ENCODE peak calls at places on chromosomes 3 and 15, in seven cellular contexts. One of them, this sample, is unnamed.

GRCh38 chr3:23244642-23245041 is 41.5 kb downstream of the UBE2E2 start:
- DNase-seq in pancreas: no peak
- DNase-seq in GM12864: no peak
- DNase-seq in upper lobe of right lung: no peak
- DNase-seq in cardiac fibroblast: no peak
- DNase-seq in GM23338: no peak
- DNase-seq in stomach: no peak
- DNase-seq in this sample: no peak

GRCh38 chr15:45186771-45187577 is 792 bp downstream of the SHF start:
- DNase-seq in pancreas: no peak
- DNase-seq in GM12864: no peak
- DNase-seq in stomach: no peak
- DNase-seq in cardiac fibroblast: no peak
- DNase-seq in GM23338: peak; percentile 74
- DNase-seq in upper lobe of right lung: no peak
- DNase-seq in this sample: no peak

GRCh38 chr3:99111235-99111634 is 209.7 kb upstream of the DCBLD2 start:
- DNase-seq in cardiac fibroblast: no peak
- DNase-seq in upper lobe of right lung: no peak
- DNase-seq in pancreas: no peak
- DNase-seq in stomach: no peak
- DNase-seq in GM12864: no peak
- DNase-seq in GM23338: no peak
- DNase-seq in this sample: no peak

GRCh38 chr3:33807190-33807589 is 8.8 kb downstream of the PDCD6IP start:
- DNase-seq in stomach: peak; percentile 64
- DNase-seq in cardiac fibroblast: peak; percentile 11
- DNase-seq in upper lobe of right lung: no peak
- DNase-seq in pancreas: peak; percentile 34
- DNase-seq in GM12864: no peak
- DNase-seq in GM23338: no peak
- DNase-seq in this sample: no peak

GRCh38 chr3:152658977-152659376 is 176.0 kb upstream of the P2RY1 start:
- DNase-seq in pancreas: no peak
- DNase-seq in upper lobe of right lung: no peak
- DNase-seq in GM12864: no peak
- DNase-seq in GM23338: peak; percentile 30
- DNase-seq in cardiac fibroblast: no peak
- DNase-seq in stomach: no peak
- DNase-seq in this sample: no peak

GRCh38 chr3:152270145-152270870 is 1.6 kb downstream of the MBNL1 start:
- DNase-seq in upper lobe of right lung: no peak
- DNase-seq in cardiac fibroblast: no peak
- DNase-seq in GM23338: no peak
- DNase-seq in GM12864: no peak
- DNase-seq in stomach: no peak
- DNase-seq in pancreas: no peak
- DNase-seq in this sample: no peak

GRCh38 chr3:131645638-131646037 is 142.9 kb upstream of the MRPL3 start:
- DNase-seq in upper lobe of right lung: no peak
- DNase-seq in cardiac fibroblast: no peak
- DNase-seq in stomach: no peak
- DNase-seq in pancreas: no peak
- DNase-seq in GM12864: no peak
- DNase-seq in GM23338: no peak
- DNase-seq in this sample: no peak

GRCh38 chr15:63490345-63491034 is 13.9 kb upstream of the USP3 start:
- DNase-seq in cardiac fibroblast: no peak
- DNase-seq in stomach: no peak
- DNase-seq in GM12864: no peak
- DNase-seq in pancreas: no peak
- DNase-seq in GM23338: no peak
- DNase-seq in upper lobe of right lung: no peak
- DNase-seq in this sample: no peak

GRCh38 chr3:187465503-187465902 is 97.3 kb downstream of the RTP4 start:
- DNase-seq in GM23338: peak; percentile 71
- DNase-seq in upper lobe of right lung: no peak
- DNase-seq in cardiac fibroblast: no peak
- DNase-seq in pancreas: no peak
- DNase-seq in stomach: no peak
- DNase-seq in GM12864: no peak
- DNase-seq in this sample: no peak

GRCh38 chr3:115833074-115833473 is 209.8 kb downstream of the GAP43 start:
- DNase-seq in GM23338: no peak
- DNase-seq in stomach: no peak
- DNase-seq in cardiac fibroblast: peak; percentile 31
- DNase-seq in GM12864: no peak
- DNase-seq in pancreas: no peak
- DNase-seq in upper lobe of right lung: no peak
- DNase-seq in this sample: no peak

GRCh38 chr3:134752761-134753461 is 42.1 kb upstream of the EPHB1 start:
- DNase-seq in GM23338: no peak
- DNase-seq in cardiac fibroblast: no peak
- DNase-seq in pancreas: no peak
- DNase-seq in upper lobe of right lung: no peak
- DNase-seq in GM12864: no peak
- DNase-seq in stomach: no peak
- DNase-seq in this sample: no peak

GRCh38 chr15:61661791-61662190 is 398.5 kb downstream of the VPS13C start:
- DNase-seq in GM12864: no peak
- DNase-seq in pancreas: no peak
- DNase-seq in upper lobe of right lung: no peak
- DNase-seq in stomach: no peak
- DNase-seq in cardiac fibroblast: no peak
- DNase-seq in GM23338: no peak
- DNase-seq in this sample: peak; percentile 10

GRCh38 chr3:100129944-100130343 is 15.6 kb upstream of the FILIP1L start:
- DNase-seq in pancreas: no peak
- DNase-seq in GM12864: no peak
- DNase-seq in upper lobe of right lung: no peak
- DNase-seq in cardiac fibroblast: no peak
- DNase-seq in stomach: no peak
- DNase-seq in GM23338: no peak
- DNase-seq in this sample: no peak

GRCh38 chr15:75723171-75723846 is 10.7 kb upstream of the CSPG4 start:
- DNase-seq in pancreas: no peak
- DNase-seq in GM12864: no peak
- DNase-seq in GM23338: no peak
- DNase-seq in stomach: no peak
- DNase-seq in cardiac fibroblast: no peak
- DNase-seq in upper lobe of right lung: no peak
- DNase-seq in this sample: peak; percentile 72

GRCh38 chr3:48238506-48239085 is 2.3 kb upstream of the ZNF589 start:
- DNase-seq in pancreas: no peak
- DNase-seq in upper lobe of right lung: peak; percentile 22
- DNase-seq in cardiac fibroblast: no peak
- DNase-seq in GM23338: no peak
- DNase-seq in GM12864: no peak
- DNase-seq in stomach: no peak
- DNase-seq in this sample: no peak

GRCh38 chr3:71201939-71202338 is 381.6 kb downstream of the FOXP1 start:
- DNase-seq in GM23338: peak; percentile 43
- DNase-seq in GM12864: no peak
- DNase-seq in pancreas: peak; percentile 49
- DNase-seq in upper lobe of right lung: no peak
- DNase-seq in cardiac fibroblast: peak; percentile 82
- DNase-seq in stomach: peak; percentile 69
- DNase-seq in this sample: no peak

GRCh38 chr15:85609492-85609891 is 185.2 kb downstream of the KLHL25 start:
- DNase-seq in stomach: no peak
- DNase-seq in cardiac fibroblast: no peak
- DNase-seq in GM23338: no peak
- DNase-seq in upper lobe of right lung: no peak
- DNase-seq in pancreas: no peak
- DNase-seq in GM12864: no peak
- DNase-seq in this sample: no peak

DNA sequence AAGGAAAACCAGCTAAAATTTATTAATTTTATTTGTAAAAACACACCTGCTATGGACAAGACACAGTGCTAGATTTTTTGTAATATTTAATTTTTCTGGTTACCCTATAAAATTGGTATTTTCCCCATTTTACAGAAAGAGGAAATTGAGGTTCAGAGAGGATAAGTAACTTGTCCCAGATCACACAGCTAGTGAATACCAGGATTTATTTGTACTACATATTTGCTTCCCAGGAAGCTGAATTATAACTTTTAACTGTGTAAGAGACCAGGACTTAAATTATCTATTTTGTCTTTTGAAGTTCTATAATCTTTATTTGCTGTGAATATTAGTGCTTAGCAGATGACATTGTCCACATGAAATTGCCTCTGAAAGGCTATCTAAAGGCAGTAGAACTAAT is 49.7 kb downstream of the MAP2K5 start:
- DNase-seq in upper lobe of right lung: no peak
- DNase-seq in cardiac fibroblast: no peak
- DNase-seq in GM23338: no peak
- DNase-seq in stomach: no peak
- DNase-seq in pancreas: no peak
- DNase-seq in GM12864: no peak
- DNase-seq in this sample: no peak
- TF ChIP-seq CTCF in upper lobe of right lung: no peak
- TF ChIP-seq CTCF in cardiac fibroblast: no peak
- TF ChIP-seq CTCF in GM23338: no peak
- TF ChIP-seq CTCF in stomach: no peak
- TF ChIP-seq CTCF in pancreas: no peak
- TF ChIP-seq CTCF in GM12864: no peak
- TF ChIP-seq CTCF in this sample: no peak

GRCh38 chr3:52197499-52197841 is 490 bp upstream of the ALAS1 start:
- DNase-seq in cardiac fibroblast: no peak
- DNase-seq in GM23338: no peak
- DNase-seq in pancreas: no peak
- DNase-seq in GM12864: no peak
- DNase-seq in upper lobe of right lung: no peak
- DNase-seq in stomach: no peak
- DNase-seq in this sample: no peak

GRCh38 chr3:52195823-52196331 is 2.1 kb upstream of the ALAS1 start:
- DNase-seq in upper lobe of right lung: no peak
- DNase-seq in GM12864: no peak
- DNase-seq in GM23338: no peak
- DNase-seq in cardiac fibroblast: peak; percentile 80
- DNase-seq in stomach: no peak
- DNase-seq in pancreas: no peak
- DNase-seq in this sample: no peak

GRCh38 chr3:52198643-52199608 is 966 bp downstream of the ALAS1 start:
- DNase-seq in GM23338: no peak
- DNase-seq in pancreas: no peak
- DNase-seq in stomach: no peak
- DNase-seq in GM12864: no peak
- DNase-seq in cardiac fibroblast: no peak
- DNase-seq in upper lobe of right lung: no peak
- DNase-seq in this sample: no peak

GRCh38 chr3:52196977-52197376 is 983 bp upstream of the ALAS1 start:
- DNase-seq in upper lobe of right lung: peak; percentile 84
- DNase-seq in pancreas: no peak
- DNase-seq in GM23338: no peak
- DNase-seq in cardiac fibroblast: no peak
- DNase-seq in GM12864: no peak
- DNase-seq in stomach: peak; percentile 89
- DNase-seq in this sample: no peak

DNA sequence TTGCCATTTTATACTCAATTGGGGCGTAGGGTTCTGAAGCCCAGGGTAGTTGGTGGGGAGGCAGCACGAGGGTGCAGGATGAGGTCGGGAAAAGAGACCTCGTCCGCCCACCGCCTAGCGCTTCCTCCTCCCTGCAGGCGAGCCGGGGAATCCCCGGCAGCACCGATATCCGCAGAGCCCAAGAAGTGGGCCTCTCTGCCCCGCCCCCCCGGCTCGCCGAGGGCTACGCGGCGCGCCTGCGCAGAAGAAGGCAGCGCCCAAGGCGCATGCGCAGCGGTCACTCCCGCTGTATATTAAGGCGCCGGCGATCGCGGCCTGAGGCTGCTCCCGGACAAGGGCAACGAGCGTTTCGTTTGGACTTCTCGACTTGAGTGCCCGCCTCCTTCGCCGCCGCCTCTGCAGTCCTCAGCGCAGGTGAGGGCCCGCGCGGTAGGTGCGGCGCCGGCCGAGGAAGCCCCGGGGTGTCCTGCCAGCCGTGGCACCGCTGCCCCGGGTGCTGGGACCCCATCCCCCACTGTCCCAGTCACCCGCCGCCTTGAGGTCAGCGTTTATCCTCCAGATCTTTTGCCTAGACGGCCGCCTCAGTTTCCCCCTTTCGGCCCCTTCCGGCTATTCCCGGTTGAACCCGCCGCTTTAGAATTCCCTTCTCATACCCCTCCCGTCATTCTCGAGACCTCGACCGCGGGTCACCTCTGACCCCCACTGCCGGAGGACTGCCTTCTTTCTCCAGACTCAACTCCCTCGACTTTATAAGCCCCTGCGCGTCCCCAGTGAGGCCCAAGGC is at the start of gene ALAS1:
- DNase-seq in stomach: peak; percentile 96
- DNase-seq in upper lobe of right lung: peak; percentile 97
- DNase-seq in pancreas: peak; percentile 95
- DNase-seq in GM12864: peak; percentile 69
- DNase-seq in GM23338: peak; percentile 94
- DNase-seq in cardiac fibroblast: peak; percentile 90
- DNase-seq in this sample: peak; percentile 86
- TF ChIP-seq CTCF in stomach: peak; percentile 6
- TF ChIP-seq CTCF in upper lobe of right lung: peak; percentile 30
- TF ChIP-seq CTCF in pancreas: no peak
- TF ChIP-seq CTCF in GM12864: no peak
- TF ChIP-seq CTCF in GM23338: no peak
- TF ChIP-seq CTCF in cardiac fibroblast: no peak
- TF ChIP-seq CTCF in this sample: no peak

GRCh38 chr15:80093854-80094418 is 34.5 kb downstream of the ZFAND6 start:
- DNase-seq in upper lobe of right lung: peak; percentile 69
- DNase-seq in cardiac fibroblast: peak; percentile 36
- DNase-seq in pancreas: peak; percentile 66
- DNase-seq in stomach: peak; percentile 53
- DNase-seq in GM12864: no peak
- DNase-seq in GM23338: peak; percentile 41
- DNase-seq in this sample: peak; percentile 50

GRCh38 chr15:80095511-80095910 is 36.0 kb downstream of the ZFAND6 start:
- DNase-seq in stomach: no peak
- DNase-seq in upper lobe of right lung: no peak
- DNase-seq in GM12864: no peak
- DNase-seq in GM23338: no peak
- DNase-seq in pancreas: no peak
- DNase-seq in cardiac fibroblast: no peak
- DNase-seq in this sample: no peak

GRCh38 chr15:80087104-80087503 is 27.6 kb downstream of the ZFAND6 start:
- DNase-seq in pancreas: no peak
- DNase-seq in stomach: no peak
- DNase-seq in GM23338: peak; percentile 42
- DNase-seq in upper lobe of right lung: no peak
- DNase-seq in GM12864: no peak
- DNase-seq in cardiac fibroblast: no peak
- DNase-seq in this sample: no peak

GRCh38 chr15:80090041-80090440 is 30.6 kb downstream of the ZFAND6 start:
- DNase-seq in upper lobe of right lung: no peak
- DNase-seq in pancreas: no peak
- DNase-seq in GM12864: no peak
- DNase-seq in cardiac fibroblast: no peak
- DNase-seq in GM23338: no peak
- DNase-seq in stomach: no peak
- DNase-seq in this sample: no peak

GRCh38 chr15:80090879-80091503 is 31.5 kb downstream of the ZFAND6 start:
- DNase-seq in pancreas: no peak
- DNase-seq in GM12864: no peak
- DNase-seq in upper lobe of right lung: no peak
- DNase-seq in GM23338: no peak
- DNase-seq in cardiac fibroblast: no peak
- DNase-seq in stomach: no peak
- DNase-seq in this sample: no peak
- TF ChIP-seq CTCF in pancreas: no peak
- TF ChIP-seq CTCF in GM12864: peak; percentile 49
- TF ChIP-seq CTCF in upper lobe of right lung: peak; percentile 28
- TF ChIP-seq CTCF in GM23338: peak; percentile 70
- TF ChIP-seq CTCF in cardiac fibroblast: peak; percentile 38
- TF ChIP-seq CTCF in stomach: no peak
- TF ChIP-seq CTCF in this sample: peak; percentile 31

GRCh38 chr3:105561875-105562274 is 195.2 kb downstream of the ALCAM start:
- DNase-seq in cardiac fibroblast: no peak
- DNase-seq in GM12864: no peak
- DNase-seq in upper lobe of right lung: no peak
- DNase-seq in GM23338: no peak
- DNase-seq in pancreas: no peak
- DNase-seq in stomach: no peak
- DNase-seq in this sample: no peak
- TF ChIP-seq CTCF in cardiac fibroblast: no peak
- TF ChIP-seq CTCF in GM12864: no peak
- TF ChIP-seq CTCF in upper lobe of right lung: no peak
- TF ChIP-seq CTCF in GM23338: no peak
- TF ChIP-seq CTCF in pancreas: no peak
- TF ChIP-seq CTCF in stomach: no peak
- TF ChIP-seq CTCF in this sample: no peak

This sample was measured in RWPE1.